ENCODE peak calls at places on chromosomes 3 and 15, in seven cellular contexts. One of them, this sample, is unnamed. For H3K9me3, the result is how much of the 10 kb centered on the place peaks cover.

GRCh38 chr3:99716463-99716995 is 78.1 kb downstream of the COL8A1 start:
- DNase-seq in lung: no peak
- DNase-seq in naive thymus-derived CD4-positive, alpha-beta T cell: no peak
- DNase-seq in heart right ventricle: no peak
- DNase-seq in tibial artery: no peak
- DNase-seq in CD8-positive, alpha-beta T cell: no peak
- DNase-seq in left lung: no peak
- DNase-seq in this sample: no peak

GRCh38 chr15:89340586-89340985 is 6.0 kb upstream of the POLG start:
- DNase-seq in CD8-positive, alpha-beta T cell: no peak
- DNase-seq in left lung: no peak
- DNase-seq in lung: no peak
- DNase-seq in heart right ventricle: no peak
- DNase-seq in tibial artery: no peak
- DNase-seq in naive thymus-derived CD4-positive, alpha-beta T cell: no peak
- DNase-seq in this sample: no peak

GRCh38 chr15:68256675-68257450 is 20.7 kb upstream of the FEM1B start:
- DNase-seq in lung: peak
- DNase-seq in heart right ventricle: peak
- DNase-seq in left lung: peak
- DNase-seq in tibial artery: peak
- DNase-seq in CD8-positive, alpha-beta T cell: peak
- DNase-seq in naive thymus-derived CD4-positive, alpha-beta T cell: peak
- DNase-seq in this sample: peak

GRCh38 chr3:194075802-194076460 is 60.0 kb upstream of the HES1 start:
- DNase-seq in tibial artery: no peak
- DNase-seq in left lung: no peak
- DNase-seq in CD8-positive, alpha-beta T cell: no peak
- DNase-seq in heart right ventricle: no peak
- DNase-seq in lung: no peak
- DNase-seq in naive thymus-derived CD4-positive, alpha-beta T cell: no peak
- DNase-seq in this sample: no peak

GRCh38 chr3:127788436-127788835 is 33.9 kb downstream of the MGLL start:
- DNase-seq in tibial artery: no peak
- DNase-seq in left lung: no peak
- DNase-seq in naive thymus-derived CD4-positive, alpha-beta T cell: no peak
- DNase-seq in heart right ventricle: no peak
- DNase-seq in lung: no peak
- DNase-seq in CD8-positive, alpha-beta T cell: no peak
- DNase-seq in this sample: no peak

GRCh38 chr3:12663311-12663935 is 494 bp downstream of the RAF1 start:
- DNase-seq in heart right ventricle: peak
- DNase-seq in lung: peak
- DNase-seq in CD8-positive, alpha-beta T cell: peak
- DNase-seq in left lung: peak
- DNase-seq in naive thymus-derived CD4-positive, alpha-beta T cell: no peak
- DNase-seq in tibial artery: peak
- DNase-seq in this sample: peak

GRCh38 chr3:125231895-125232294 is 19.3 kb upstream of the SLC12A8 start:
- DNase-seq in naive thymus-derived CD4-positive, alpha-beta T cell: no peak
- DNase-seq in CD8-positive, alpha-beta T cell: no peak
- DNase-seq in heart right ventricle: no peak
- DNase-seq in tibial artery: no peak
- DNase-seq in left lung: no peak
- DNase-seq in lung: no peak
- DNase-seq in this sample: no peak

GRCh38 chr3:133570139-133570936 is 3.1 kb upstream of the CDV3 start:
- DNase-seq in left lung: no peak
- DNase-seq in lung: no peak
- DNase-seq in CD8-positive, alpha-beta T cell: no peak
- DNase-seq in tibial artery: no peak
- DNase-seq in naive thymus-derived CD4-positive, alpha-beta T cell: no peak
- DNase-seq in heart right ventricle: peak
- DNase-seq in this sample: no peak

GRCh38 chr3:72299321-72299802 is 514.4 kb upstream of the PROK2 start:
- DNase-seq in naive thymus-derived CD4-positive, alpha-beta T cell: no peak
- DNase-seq in CD8-positive, alpha-beta T cell: no peak
- DNase-seq in tibial artery: no peak
- DNase-seq in left lung: no peak
- DNase-seq in heart right ventricle: no peak
- DNase-seq in lung: no peak
- DNase-seq in this sample: no peak

GRCh38 chr15:66092053-66092976 is 161.2 kb downstream of the MEGF11 start:
- DNase-seq in left lung: no peak
- DNase-seq in lung: no peak
- DNase-seq in tibial artery: no peak
- DNase-seq in CD8-positive, alpha-beta T cell: no peak
- DNase-seq in naive thymus-derived CD4-positive, alpha-beta T cell: no peak
- DNase-seq in heart right ventricle: no peak
- DNase-seq in this sample: no peak

GRCh38 chr3:184608209-184608608 is 46.6 kb downstream of the EPHB3 start:
- DNase-seq in naive thymus-derived CD4-positive, alpha-beta T cell: no peak
- DNase-seq in tibial artery: no peak
- DNase-seq in left lung: no peak
- DNase-seq in lung: no peak
- DNase-seq in CD8-positive, alpha-beta T cell: no peak
- DNase-seq in heart right ventricle: no peak
- DNase-seq in this sample: no peak

GRCh38 chr3:120203016-120203415 is 82.0 kb downstream of the GPR156 start:
- DNase-seq in lung: peak
- DNase-seq in tibial artery: peak
- DNase-seq in heart right ventricle: peak
- DNase-seq in left lung: no peak
- DNase-seq in naive thymus-derived CD4-positive, alpha-beta T cell: no peak
- DNase-seq in CD8-positive, alpha-beta T cell: no peak
- DNase-seq in this sample: no peak

GRCh38 chr15:84910928-84911623 is 26.6 kb downstream of the SLC28A1 start:
- DNase-seq in tibial artery: no peak
- DNase-seq in CD8-positive, alpha-beta T cell: no peak
- DNase-seq in lung: no peak
- DNase-seq in heart right ventricle: no peak
- DNase-seq in left lung: no peak
- DNase-seq in naive thymus-derived CD4-positive, alpha-beta T cell: no peak
- DNase-seq in this sample: no peak

GRCh38 chr3:165545059-165545458 is 292.2 kb downstream of the BCHE start:
- DNase-seq in CD8-positive, alpha-beta T cell: no peak
- DNase-seq in left lung: no peak
- DNase-seq in naive thymus-derived CD4-positive, alpha-beta T cell: no peak
- DNase-seq in heart right ventricle: no peak
- DNase-seq in lung: no peak
- DNase-seq in tibial artery: no peak
- DNase-seq in this sample: no peak

GRCh38 chr3:70899816-70900215 is 587.4 kb upstream of the MDFIC2 start:
- DNase-seq in lung: no peak
- DNase-seq in naive thymus-derived CD4-positive, alpha-beta T cell: no peak
- DNase-seq in left lung: no peak
- DNase-seq in tibial artery: no peak
- DNase-seq in CD8-positive, alpha-beta T cell: no peak
- DNase-seq in heart right ventricle: no peak
- DNase-seq in this sample: no peak

GRCh38 chr3:103532986-103533385 is 1098.2 kb downstream of the ZPLD1 start:
- DNase-seq in heart right ventricle: no peak
- DNase-seq in CD8-positive, alpha-beta T cell: no peak
- DNase-seq in left lung: no peak
- DNase-seq in tibial artery: no peak
- DNase-seq in lung: no peak
- DNase-seq in naive thymus-derived CD4-positive, alpha-beta T cell: no peak
- DNase-seq in this sample: no peak

GRCh38 chr3:112555535-112556170 is 6.1 kb downstream of the ATG3 start:
- DNase-seq in tibial artery: no peak
- DNase-seq in heart right ventricle: no peak
- DNase-seq in lung: no peak
- DNase-seq in CD8-positive, alpha-beta T cell: no peak
- DNase-seq in left lung: no peak
- DNase-seq in naive thymus-derived CD4-positive, alpha-beta T cell: no peak
- DNase-seq in this sample: no peak

GRCh38 chr3:138348107-138348949 is at the start of gene MRAS:
- DNase-seq in lung: peak
- DNase-seq in naive thymus-derived CD4-positive, alpha-beta T cell: peak
- DNase-seq in tibial artery: peak
- DNase-seq in left lung: peak
- DNase-seq in CD8-positive, alpha-beta T cell: no peak
- DNase-seq in heart right ventricle: peak
- DNase-seq in this sample: no peak

GRCh38 chr3:14680716-14681115 is 5.8 kb downstream of the C3orf20 start:
- DNase-seq in lung: no peak
- DNase-seq in left lung: no peak
- DNase-seq in heart right ventricle: peak
- DNase-seq in CD8-positive, alpha-beta T cell: no peak
- DNase-seq in tibial artery: no peak
- DNase-seq in naive thymus-derived CD4-positive, alpha-beta T cell: no peak
- DNase-seq in this sample: no peak

GRCh38 chr3:37161351-37161750 is 13.0 kb downstream of the LRRFIP2 start:
- DNase-seq in CD8-positive, alpha-beta T cell: no peak
- DNase-seq in tibial artery: no peak
- DNase-seq in naive thymus-derived CD4-positive, alpha-beta T cell: no peak
- DNase-seq in heart right ventricle: no peak
- DNase-seq in left lung: no peak
- DNase-seq in lung: no peak
- DNase-seq in this sample: no peak

GRCh38 chr3:78741066-78741645 is 1026.6 kb downstream of the ROBO1 start:
- DNase-seq in left lung: no peak
- DNase-seq in tibial artery: no peak
- DNase-seq in heart right ventricle: no peak
- DNase-seq in CD8-positive, alpha-beta T cell: no peak
- DNase-seq in lung: no peak
- DNase-seq in naive thymus-derived CD4-positive, alpha-beta T cell: no peak
- DNase-seq in this sample: no peak

GRCh38 chr3:186823391-186823790 is 17.1 kb upstream of the RFC4 start:
- DNase-seq in lung: no peak
- DNase-seq in left lung: no peak
- DNase-seq in naive thymus-derived CD4-positive, alpha-beta T cell: no peak
- DNase-seq in tibial artery: no peak
- DNase-seq in heart right ventricle: no peak
- DNase-seq in CD8-positive, alpha-beta T cell: no peak
- DNase-seq in this sample: no peak

GRCh38 chr3:32467333-32468070 is 35.1 kb downstream of the CMTM6 start:
- DNase-seq in tibial artery: peak
- DNase-seq in left lung: peak
- DNase-seq in naive thymus-derived CD4-positive, alpha-beta T cell: peak
- DNase-seq in heart right ventricle: peak
- DNase-seq in CD8-positive, alpha-beta T cell: peak
- DNase-seq in lung: peak
- DNase-seq in this sample: peak
- H3K4me3 ChIP-seq in tibial artery: peak
- H3K4me3 ChIP-seq in left lung: peak
- H3K4me3 ChIP-seq in naive thymus-derived CD4-positive, alpha-beta T cell: peak
- H3K4me3 ChIP-seq in heart right ventricle: peak
- H3K4me3 ChIP-seq in CD8-positive, alpha-beta T cell: peak
- H3K4me3 ChIP-seq in lung: peak
- H3K4me3 ChIP-seq in this sample: peak

GRCh38 chr3:106277731-106278130 is 408.9 kb upstream of the CBLB start:
- DNase-seq in naive thymus-derived CD4-positive, alpha-beta T cell: no peak
- DNase-seq in CD8-positive, alpha-beta T cell: no peak
- DNase-seq in heart right ventricle: no peak
- DNase-seq in left lung: no peak
- DNase-seq in tibial artery: no peak
- DNase-seq in lung: no peak
- DNase-seq in this sample: no peak
- H3K9me3 ChIP-seq in naive thymus-derived CD4-positive, alpha-beta T cell: under half
- H3K9me3 ChIP-seq in CD8-positive, alpha-beta T cell: under half
- H3K9me3 ChIP-seq in heart right ventricle: under half
- H3K9me3 ChIP-seq in left lung: under half
- H3K9me3 ChIP-seq in tibial artery: under half
- H3K9me3 ChIP-seq in lung: under half
- H3K9me3 ChIP-seq in this sample: under half

GRCh38 chr15:52551762-52552161 is 17.1 kb downstream of the ARPP19 start:
- DNase-seq in CD8-positive, alpha-beta T cell: no peak
- DNase-seq in lung: no peak
- DNase-seq in tibial artery: no peak
- DNase-seq in left lung: peak
- DNase-seq in heart right ventricle: no peak
- DNase-seq in naive thymus-derived CD4-positive, alpha-beta T cell: no peak
- DNase-seq in this sample: no peak

GRCh38 chr15:52558196-52558595 is 10.6 kb downstream of the ARPP19 start:
- DNase-seq in naive thymus-derived CD4-positive, alpha-beta T cell: no peak
- DNase-seq in lung: no peak
- DNase-seq in tibial artery: no peak
- DNase-seq in heart right ventricle: no peak
- DNase-seq in left lung: no peak
- DNase-seq in CD8-positive, alpha-beta T cell: no peak
- DNase-seq in this sample: no peak

GRCh38 chr15:52557242-52557641 is 11.6 kb downstream of the ARPP19 start:
- DNase-seq in tibial artery: no peak
- DNase-seq in left lung: no peak
- DNase-seq in CD8-positive, alpha-beta T cell: no peak
- DNase-seq in naive thymus-derived CD4-positive, alpha-beta T cell: no peak
- DNase-seq in heart right ventricle: no peak
- DNase-seq in lung: no peak
- DNase-seq in this sample: no peak

GRCh38 chr15:52556524-52556923 is 12.3 kb downstream of the ARPP19 start:
- DNase-seq in lung: no peak
- DNase-seq in left lung: no peak
- DNase-seq in CD8-positive, alpha-beta T cell: no peak
- DNase-seq in tibial artery: no peak
- DNase-seq in heart right ventricle: no peak
- DNase-seq in naive thymus-derived CD4-positive, alpha-beta T cell: no peak
- DNase-seq in this sample: no peak

DNA sequence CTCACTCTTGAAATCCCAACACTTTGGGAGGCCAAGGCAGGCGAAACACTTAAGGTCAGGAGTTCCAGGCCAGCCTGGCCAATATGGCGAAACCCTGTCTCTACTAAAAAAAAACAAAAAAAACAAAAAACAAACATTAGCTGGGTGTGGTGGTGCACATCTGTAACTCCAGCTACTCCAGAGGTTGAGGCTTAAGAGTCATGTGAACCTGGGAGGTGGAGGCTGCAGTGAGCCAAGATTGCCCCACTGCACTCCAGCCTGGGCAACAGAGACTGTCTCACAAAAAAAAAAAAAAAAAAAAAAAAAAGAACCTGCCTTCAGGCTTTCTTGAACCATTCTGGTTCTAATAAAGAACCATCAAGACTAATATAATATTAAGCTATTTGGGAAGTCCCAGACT is 16.5 kb downstream of the ARPP19 start:
- DNase-seq in lung: no peak
- DNase-seq in naive thymus-derived CD4-positive, alpha-beta T cell: no peak
- DNase-seq in heart right ventricle: no peak
- DNase-seq in CD8-positive, alpha-beta T cell: no peak
- DNase-seq in left lung: no peak
- DNase-seq in tibial artery: no peak
- DNase-seq in this sample: no peak
- H3K4me3 ChIP-seq in lung: no peak
- H3K4me3 ChIP-seq in naive thymus-derived CD4-positive, alpha-beta T cell: no peak
- H3K4me3 ChIP-seq in heart right ventricle: no peak
- H3K4me3 ChIP-seq in CD8-positive, alpha-beta T cell: no peak
- H3K4me3 ChIP-seq in left lung: no peak
- H3K4me3 ChIP-seq in tibial artery: no peak
- H3K4me3 ChIP-seq in this sample: no peak

DNA sequence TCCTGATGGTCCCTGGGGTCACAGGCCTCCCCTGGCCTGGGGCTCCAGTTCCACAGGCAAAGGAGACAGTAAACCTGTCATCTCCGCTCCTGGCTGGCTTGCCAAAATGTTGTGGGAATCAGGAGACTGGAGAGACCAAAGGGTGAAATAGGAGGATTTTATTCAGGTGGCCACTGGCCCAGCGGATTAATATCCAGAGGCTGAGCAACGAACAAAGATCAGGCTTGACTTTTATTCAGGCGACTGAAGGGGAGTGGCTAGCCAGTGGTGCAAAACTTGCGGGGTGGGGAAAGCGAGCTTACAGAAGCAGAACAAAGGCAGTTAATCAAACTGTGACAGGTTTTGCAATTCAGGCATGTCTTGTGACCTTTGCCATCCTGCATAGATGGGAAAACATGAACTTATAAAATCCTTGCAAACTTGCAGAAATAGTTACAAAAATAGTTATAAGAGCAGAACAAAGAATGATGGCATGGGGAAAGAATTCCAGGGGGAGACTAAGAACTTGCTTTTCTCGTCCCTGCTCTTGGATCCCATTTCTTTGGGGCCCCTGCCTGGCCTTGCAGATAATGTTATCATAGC is 19.8 kb upstream of the ACAD9 start:
- DNase-seq in heart right ventricle: no peak
- DNase-seq in left lung: no peak
- DNase-seq in naive thymus-derived CD4-positive, alpha-beta T cell: no peak
- DNase-seq in tibial artery: no peak
- DNase-seq in lung: no peak
- DNase-seq in CD8-positive, alpha-beta T cell: no peak
- DNase-seq in this sample: no peak
- H3K9me3 ChIP-seq in heart right ventricle: half or more
- H3K9me3 ChIP-seq in left lung: under half
- H3K9me3 ChIP-seq in naive thymus-derived CD4-positive, alpha-beta T cell: under half
- H3K9me3 ChIP-seq in tibial artery: under half
- H3K9me3 ChIP-seq in lung: under half
- H3K9me3 ChIP-seq in CD8-positive, alpha-beta T cell: under half
- H3K9me3 ChIP-seq in this sample: under half